ENCODE peak calls at places on chromosomes 5 and 9, in four cellular contexts. V, C, B and Z are unnamed samples.

GRCh38 chr5:133427121-133427777 is 185.1 kb downstream of the FSTL4 start:
- DNase-seq in V (no peak), C (no peak), B (no peak), Z (no peak)

GRCh38 chr9:104794070-104794469 is 30.1 kb downstream of the NIPSNAP3B start:
- DNase-seq in V (no peak), C (no peak), B (no peak), Z (no peak)

GRCh38 chr5:53480474-53481353 is at the start of gene FST:
- DNase-seq in V (no peak), C (no peak), B (peak), Z (peak)

GRCh38 chr5:157306092-157306491 is 40.2 kb downstream of the CYFIP2 start:
- DNase-seq in V (no peak), C (no peak), B (no peak), Z (no peak)

GRCh38 chr5:22242532-22242931 is 610.6 kb downstream of the CDH12 start:
- DNase-seq in V (no peak), C (no peak), B (no peak), Z (no peak)

GRCh38 chr9:137757613-137758029 is 120.0 kb upstream of the CACNA1B start:
- DNase-seq in V (no peak), C (peak), B (peak), Z (peak)

GRCh38 chr5:132853790-132854189 is 12.5 kb downstream of the GDF9 start:
- DNase-seq in V (no peak), C (no peak), B (no peak), Z (no peak)

GRCh38 chr5:158175664-158176507 is 316.9 kb upstream of the CLINT1 start:
- DNase-seq in V (no peak), C (no peak), B (no peak), Z (no peak)

GRCh38 chr9:7154003-7154619 is 396.3 kb downstream of the KDM4C start:
- DNase-seq in V (no peak), C (no peak), B (no peak), Z (no peak)

GRCh38 chr5:151151793-151152192 is 5.8 kb downstream of the ANXA6 start:
- DNase-seq in V (no peak), C (no peak), B (no peak), Z (peak)

GRCh38 chr9:74122661-74123060 is 374.5 kb upstream of the RORB start:
- DNase-seq in V (no peak), C (no peak), B (no peak), Z (no peak)

GRCh38 chr9:127865645-127866464 is 11.4 kb upstream of the ENG start:
- DNase-seq in V (no peak), C (peak), B (no peak), Z (no peak)

GRCh38 chr5:109394806-109395205 is 15.0 kb downstream of the PJA2 start:
- DNase-seq in V (no peak), C (no peak), B (no peak), Z (no peak)

GRCh38 chr5:158942217-158942616 is 157.5 kb downstream of the EBF1 start:
- DNase-seq in V (no peak), C (no peak), B (no peak), Z (no peak)

GRCh38 chr9:36148652-36149051 is 12.1 kb downstream of the GLIPR2 start:
- DNase-seq in V (peak), C (peak), B (peak), Z (peak)

GRCh38 chr5:91797581-91797980 is 414.5 kb upstream of the ARRDC3 start:
- DNase-seq in V (no peak), C (no peak), B (no peak), Z (no peak)

GRCh38 chr9:137749511-137749910 is 128.1 kb upstream of the CACNA1B start:
- DNase-seq in V (no peak), C (no peak), B (no peak), Z (no peak)

GRCh38 chr9:116370587-116370986 is 217.0 kb downstream of the PAPPA start:
- DNase-seq in V (no peak), C (no peak), B (no peak), Z (no peak)

GRCh38 chr5:100249870-100250269 is 285.3 kb upstream of the FAM174A start:
- DNase-seq in V (no peak), C (no peak), B (no peak), Z (no peak)

GRCh38 chr9:94720846-94721549 is 5.5 kb upstream of the AOPEP start:
- DNase-seq in V (no peak), C (no peak), B (no peak), Z (no peak)

GRCh38 chr5:73998496-73998895 is 372.5 kb downstream of the ARHGEF28 start:
- DNase-seq in V (no peak), C (no peak), B (no peak), Z (no peak)

GRCh38 chr5:59124983-59125960 is 542.4 kb downstream of the RAB3C start:
- DNase-seq in V (no peak), C (no peak), B (no peak), Z (no peak)

GRCh38 chr9:3807601-3808000 is 281.8 kb upstream of the RFX3 start:
- DNase-seq in V (no peak), C (no peak), B (no peak), Z (no peak)

GRCh38 chr9:112334319-112334828 is 955 bp upstream of the PTBP3 start:
- DNase-seq in V (peak), C (peak), B (no peak), Z (no peak)

GRCh38 chr9:105344283-105344682 is 99.8 kb downstream of the SLC44A1 start:
- DNase-seq in V (no peak), C (no peak), B (no peak), Z (no peak)

GRCh38 chr5:162128117-162128516 is 60.5 kb downstream of the GABRG2 start:
- DNase-seq in V (no peak), C (no peak), B (no peak), Z (no peak)

GRCh38 chr5:68415177-68416085 is 199.9 kb downstream of the PIK3R1 start:
- DNase-seq in V (no peak), C (no peak), B (no peak), Z (no peak)

GRCh38 chr5:41686767-41687166 is 176.4 kb upstream of the PLCXD3 start:
- DNase-seq in V (no peak), C (no peak), B (no peak), Z (no peak)

GRCh38 chr9:31034311-31034710 is 1350.1 kb upstream of the ACO1 start:
- DNase-seq in V (no peak), C (no peak), B (no peak), Z (no peak)

GRCh38 chr9:13186774-13187173 is 92.7 kb downstream of the MPDZ start:
- DNase-seq in V (no peak), C (no peak), B (no peak), Z (no peak)

GRCh38 chr5:53123702-53124101 is 14.1 kb upstream of the MOCS2 start:
- DNase-seq in V (no peak), C (no peak), B (no peak), Z (peak)

GRCh38 chr5:55852503-55852902 is 1.3 kb downstream of the IL31RA start:
- DNase-seq in V (no peak), C (no peak), B (no peak), Z (no peak)

GRCh38 chr9:93230601-93231000 is 46.7 kb downstream of the WNK2 start:
- DNase-seq in V (no peak), C (no peak), B (no peak), Z (no peak)

GRCh38 chr9:110744753-110745522 is 76.3 kb downstream of the MUSK start:
- DNase-seq in V (no peak), C (no peak), B (peak), Z (peak)